ENCODE peak calls at places on chromosomes 16 and 17, in seven cellular contexts. W is MV-4-11, L is retina, C is B cell, V is stromal cell of bone marrow, Y is MCF 10A, K is AML-193. B is an unnamed sample.

GRCh38 chr16:66344533-66345145 is 21.9 kb upstream of the CDH5 start:
- DNase-seq in V (no peak), K (peak), L (peak), Y (peak), W (peak), C (peak), B (no peak)

GRCh38 chr17:80717661-80718060 is 173.0 kb downstream of the RPTOR start:
- DNase-seq in L (peak), C (no peak), V (no peak), Y (no peak), W (no peak), K (no peak), B (no peak)

GRCh38 chr17:1724351-1724868 is at the start of gene WDR81:
- DNase-seq in L (peak), K (peak), Y (peak), V (peak), W (peak), C (peak), B (peak)

GRCh38 chr17:16286009-16286946 is 67.0 kb downstream of the CENPV start:
- DNase-seq in V (peak), Y (peak), C (peak), K (peak), L (peak), W (peak), B (peak)

GRCh38 chr17:50033316-50033715 is 22.6 kb upstream of the ITGA3 start:
- DNase-seq in V (no peak), C (no peak), Y (no peak), W (no peak), L (no peak), K (no peak), B (no peak)

GRCh38 chr17:15744885-15745284 is 12.8 kb downstream of the TBC1D26 start:
- DNase-seq in L (no peak), Y (no peak), C (no peak), V (no peak), K (no peak), W (no peak), B (no peak)

GRCh38 chr17:38709104-38709820 is 4.2 kb downstream of the MLLT6 start:
- DNase-seq in Y (no peak), K (no peak), V (no peak), C (no peak), W (no peak), L (no peak), B (no peak)

GRCh38 chr17:73196500-73196899 is 3.6 kb downstream of the COG1 start:
- DNase-seq in W (no peak), Y (no peak), C (no peak), K (no peak), L (peak), V (no peak), B (no peak)

GRCh38 chr17:82095777-82096708 is 2.0 kb downstream of the FASN start:
- DNase-seq in C (no peak), V (no peak), Y (no peak), L (no peak), W (no peak), K (no peak), B (no peak)

GRCh38 chr16:1788708-1789100 is 4.8 kb downstream of the IGFALS start:
- DNase-seq in K (no peak), L (no peak), V (no peak), Y (no peak), W (no peak), C (no peak), B (no peak)

GRCh38 chr17:79205688-79206205 is 131.1 kb downstream of the ENGASE start:
- DNase-seq in C (no peak), W (no peak), L (no peak), K (no peak), Y (no peak), V (no peak), B (no peak)

GRCh38 chr16:24685539-24686432 is 43.7 kb upstream of the TNRC6A start:
- DNase-seq in K (no peak), L (peak), V (peak), Y (no peak), W (no peak), C (no peak), B (peak)

GRCh38 chr17:18004345-18004744 is 31.7 kb downstream of the DRC3 start:
- DNase-seq in L (no peak), Y (no peak), V (no peak), W (no peak), C (no peak), K (no peak), B (no peak)

GRCh38 chr17:66847704-66848103 is 12.8 kb downstream of the CACNG5 start:
- DNase-seq in W (no peak), L (no peak), Y (no peak), V (no peak), K (no peak), C (no peak), B (no peak)

GRCh38 chr17:58344047-58344790 is 7.8 kb downstream of the SUPT4H1 start:
- DNase-seq in V (no peak), C (peak), L (no peak), Y (no peak), W (peak), K (peak), B (peak)

GRCh38 chr17:71970312-71970711 is 150.5 kb upstream of the SOX9 start:
- DNase-seq in L (no peak), Y (peak), K (no peak), C (no peak), V (no peak), W (no peak), B (no peak)

GRCh38 chr16:13935408-13935807 is 15.5 kb downstream of the ERCC4 start:
- DNase-seq in K (no peak), W (no peak), L (no peak), C (peak), Y (no peak), V (no peak), B (no peak)

GRCh38 chr17:71936977-71937376 is 183.8 kb upstream of the SOX9 start:
- DNase-seq in C (no peak), K (no peak), L (no peak), V (no peak), W (no peak), Y (no peak), B (no peak)

GRCh38 chr17:45783593-45784292 is 377 bp upstream of the CRHR1 start:
- DNase-seq in K (no peak), Y (no peak), C (peak), L (no peak), V (no peak), W (no peak), B (no peak)

GRCh38 chr17:66474810-66475497 is 172.5 kb downstream of the PRKCA start:
- DNase-seq in K (no peak), W (no peak), Y (no peak), V (no peak), L (no peak), C (no peak), B (no peak)

GRCh38 chr17:80599546-80600305 is 55.1 kb downstream of the RPTOR start:
- DNase-seq in Y (peak), L (no peak), K (no peak), V (peak), W (no peak), C (no peak), B (peak)

GRCh38 chr17:50841949-50842354 is 6.6 kb downstream of the WFIKKN2 start:
- DNase-seq in Y (peak), V (peak), K (peak), L (peak), C (peak), W (peak), B (peak)

GRCh38 chr16:30381351-30382041 is 865 bp downstream of the SEPTIN1 start:
- DNase-seq in Y (no peak), C (no peak), W (no peak), L (no peak), K (no peak), V (no peak), B (no peak)

B was measured in Peyer's patch.